ENCODE peak calls at places on chromosome 4, in seven cellular contexts. L is lung, U is lower leg skin, N is pancreas, S is vagina, C is choroid plexus epithelial cell, V is AG04450. M is an unnamed sample.

GRCh38 chr4:127525585-127525984 is 107.2 kb upstream of the INTU start:
- DNase-seq in L (no peak), U (no peak), N (no peak), S (no peak), C (no peak), V (no peak), M (no peak)

GRCh38 chr4:71307729-71308128 is 31.1 kb upstream of the SLC4A4 start:
- DNase-seq in L (no peak), U (no peak), N (no peak), S (no peak), C (no peak), V (no peak), M (no peak)

GRCh38 chr4:22187203-22187835 is 238.7 kb upstream of the KCNIP4 start:
- DNase-seq in L (no peak), U (no peak), N (no peak), S (no peak), C (no peak), V (no peak), M (no peak)

GRCh38 chr4:165192956-165193355 is 14.4 kb upstream of the KLHL2 start:
- DNase-seq in L (no peak), U (no peak), N (no peak), S (no peak), C (no peak), V (no peak), M (no peak)

GRCh38 chr4:8201341-8201781 is 2.3 kb downstream of the SH3TC1 start:
- DNase-seq in L (no peak), U (no peak), N (peak), S (no peak), C (no peak), V (no peak), M (no peak)

GRCh38 chr4:175339100-175339707 is 421.0 kb downstream of the ADAM29 start:
- DNase-seq in L (no peak), U (no peak), N (no peak), S (no peak), C (peak), V (no peak), M (no peak)

GRCh38 chr4:175562537-175562936 is 249.5 kb downstream of the GPM6A start:
- DNase-seq in L (no peak), U (no peak), N (no peak), S (no peak), C (no peak), V (no peak), M (no peak)

GRCh38 chr4:121690001-121690400 is 6.8 kb downstream of the ANXA5 start:
- DNase-seq in L (no peak), U (no peak), N (no peak), S (no peak), C (peak), V (no peak), M (no peak)

GRCh38 chr4:176587920-176588319 is 204.8 kb downstream of the VEGFC start:
- DNase-seq in L (no peak), U (no peak), N (no peak), S (no peak), C (peak), V (peak), M (no peak)

GRCh38 chr4:9962611-9963314 is 58.5 kb downstream of the SLC2A9 start:
- DNase-seq in L (no peak), U (no peak), N (no peak), S (no peak), C (no peak), V (no peak), M (peak)

GRCh38 chr4:188041721-188042120 is 46.1 kb downstream of the ZFP42 start:
- DNase-seq in L (no peak), U (no peak), N (no peak), S (no peak), C (no peak), V (no peak), M (no peak)

GRCh38 chr4:69577245-69577644 is 62.2 kb downstream of the UGT2A2 start:
- DNase-seq in L (no peak), U (no peak), N (no peak), S (no peak), C (no peak), V (no peak), M (no peak)
- TF ChIP-seq CTCF in L (no peak), U (no peak), N (no peak), S (no peak), C (no peak), V (no peak), M (no peak)

GRCh38 chr4:182809417-182810102 is 107.6 kb downstream of the DCTD start:
- DNase-seq in L (no peak), U (no peak), N (peak), S (no peak), C (peak), V (no peak), M (no peak)
- TF ChIP-seq CTCF in L (no peak), U (no peak), N (no peak), S (no peak), C (peak), V (peak), M (peak)

GRCh38 chr4:37243722-37244582 is 591 bp upstream of the NWD2 start:
- DNase-seq in L (no peak), U (no peak), N (peak), S (no peak), C (no peak), V (no peak), M (no peak)
- TF ChIP-seq CTCF in L (no peak), U (no peak), N (no peak), S (no peak), C (no peak), V (no peak), M (no peak)

GRCh38 chr4:172245493-172245892 is 432.3 kb downstream of the GALNTL6 start:
- DNase-seq in L (no peak), U (no peak), N (no peak), S (no peak), C (no peak), V (no peak), M (no peak)
- TF ChIP-seq CTCF in L (no peak), U (no peak), N (no peak), S (no peak), C (no peak), V (no peak), M (no peak)

DNA sequence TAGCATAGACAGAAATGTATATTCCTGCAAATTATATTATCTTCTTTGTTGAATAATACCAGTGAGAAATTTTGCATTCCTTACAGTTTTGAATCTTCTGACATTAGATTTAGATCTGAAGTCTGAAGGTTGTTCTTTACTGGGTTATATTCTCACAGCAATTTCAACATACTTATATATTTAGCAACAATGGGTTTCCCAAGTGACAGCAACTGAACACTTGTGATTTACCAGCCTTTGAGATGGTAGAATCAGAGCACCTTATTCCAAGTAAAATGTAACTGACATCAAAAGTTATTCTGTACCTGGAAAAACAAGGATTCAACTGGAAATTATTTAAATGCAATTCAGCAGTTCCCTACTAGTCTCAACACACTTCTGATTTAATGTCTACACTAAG is 66.0 kb downstream of the RELL1 start:
- DNase-seq in L (no peak), U (no peak), N (no peak), S (no peak), C (no peak), V (no peak), M (no peak)
- TF ChIP-seq CTCF in L (no peak), U (no peak), N (no peak), S (no peak), C (no peak), V (no peak), M (no peak)